ENCODE peak calls at places on chromosomes 5 and 9, in five cellular contexts. O is HCT116, G is AG10803, Y is cardiac fibroblast, B is right lobe of liver. A is an unnamed sample.

GRCh38 chr9:83656952-83657351 is 34.0 kb downstream of the IDNK start:
- DNase-seq in O (no peak), G (no peak), Y (no peak), B (no peak), A (no peak)

GRCh38 chr5:143495124-143495523 is 91.6 kb upstream of the NR3C1 start:
- DNase-seq in O (no peak), G (peak; percentile 60), Y (peak; percentile 60), B (no peak), A (peak; percentile 66)

GRCh38 chr5:161064800-161065199 is 212.8 kb upstream of the ATP10B start:
- DNase-seq in O (no peak), G (no peak), Y (no peak), B (no peak), A (no peak)

GRCh38 chr5:171437286-171437821 is 17.9 kb downstream of the FGF18 start:
- DNase-seq in O (no peak), G (no peak), Y (no peak), B (no peak), A (no peak)

GRCh38 chr9:34928921-34929320 is 29.2 kb upstream of the PHF24 start:
- DNase-seq in O (no peak), G (no peak), Y (no peak), B (no peak), A (no peak)

GRCh38 chr9:80866576-80867227 is 822.6 kb downstream of the TLE1 start:
- DNase-seq in O (no peak), G (no peak), Y (no peak), B (no peak), A (peak; percentile 21)

GRCh38 chr5:84870369-84870768 is 485.7 kb upstream of the EDIL3 start:
- DNase-seq in O (no peak), G (no peak), Y (no peak), B (no peak), A (no peak)

GRCh38 chr9:12785251-12785880 is 10.5 kb downstream of the LURAP1L start:
- DNase-seq in O (peak; percentile 60), G (no peak), Y (peak; percentile 28), B (no peak), A (no peak)

GRCh38 chr5:32942225-32942989 is 231.3 kb downstream of the NPR3 start:
- DNase-seq in O (peak; percentile 55), G (no peak), Y (peak; percentile 15), B (no peak), A (peak; percentile 37)

GRCh38 chr5:77311217-77311571 is 100.7 kb downstream of the PDE8B start:
- DNase-seq in O (no peak), G (no peak), Y (no peak), B (no peak), A (no peak)

GRCh38 chr5:179860301-179860700 is 1.7 kb upstream of the MRNIP start:
- DNase-seq in O (no peak), G (no peak), Y (no peak), B (no peak), A (no peak)

GRCh38 chr9:27065288-27065687 is 43.7 kb upstream of the TEK start:
- DNase-seq in O (no peak), G (no peak), Y (no peak), B (no peak), A (peak; percentile 7)

GRCh38 chr5:140244525-140245025 is 58.3 kb downstream of the PFDN1 start:
- DNase-seq in O (no peak), G (peak; percentile 91), Y (peak; percentile 95), B (peak; percentile 89), A (peak; percentile 92)

GRCh38 chr5:34986965-34987364 is 57.6 kb downstream of the DNAJC21 start:
- DNase-seq in O (no peak), G (no peak), Y (no peak), B (no peak), A (no peak)

GRCh38 chr9:127690735-127691134 is 16.1 kb upstream of the CFAP157 start:
- DNase-seq in O (no peak), G (no peak), Y (no peak), B (no peak), A (no peak)

GRCh38 chr5:133814152-133814551 is 154.3 kb downstream of the C5orf15 start:
- DNase-seq in O (no peak), G (no peak), Y (no peak), B (no peak), A (no peak)

GRCh38 chr5:177426566-177427210 is at the start of gene GRK6:
- DNase-seq in O (no peak), G (no peak), Y (no peak), B (peak; percentile 73), A (no peak)

GRCh38 chr5:8831251-8831650 is 714.6 kb downstream of the SEMA5A start:
- DNase-seq in O (no peak), G (no peak), Y (no peak), B (no peak), A (no peak)

GRCh38 chr9:131366745-131367401 is 27.0 kb upstream of the PRRC2B start:
- DNase-seq in O (no peak), G (peak; percentile 71), Y (peak; percentile 85), B (no peak), A (peak; percentile 79)

GRCh38 chr9:7146582-7146981 is 388.8 kb downstream of the KDM4C start:
- DNase-seq in O (no peak), G (no peak), Y (no peak), B (no peak), A (no peak)

GRCh38 chr9:124559871-124560270 is 52.7 kb upstream of the NR5A1 start:
- DNase-seq in O (no peak), G (peak; percentile 81), Y (peak; percentile 16), B (no peak), A (peak; percentile 37)

GRCh38 chr5:151028717-151029116 is 8.3 kb downstream of the GPX3 start:
- DNase-seq in O (no peak), G (no peak), Y (no peak), B (no peak), A (no peak)

GRCh38 chr9:83034587-83034986 is 28.4 kb downstream of the RASEF start:
- DNase-seq in O (no peak), G (peak; percentile 10), Y (no peak), B (no peak), A (no peak)

GRCh38 chr9:93028448-93029006 is 30.0 kb upstream of the SUSD3 start:
- DNase-seq in O (no peak), G (no peak), Y (peak; percentile 16), B (no peak), A (peak; percentile 7)

GRCh38 chr5:112418412-112419049 is 546 bp downstream of the EPB41L4A start:
- DNase-seq in O (no peak), G (no peak), Y (no peak), B (no peak), A (peak; percentile 17)

GRCh38 chr5:36878421-36879088 is 2.0 kb downstream of the NIPBL start:
- DNase-seq in O (no peak), G (peak; percentile 46), Y (peak; percentile 67), B (no peak), A (peak; percentile 64)

GRCh38 chr9:90552317-90552716 is 90.3 kb downstream of the DIRAS2 start:
- DNase-seq in O (no peak), G (no peak), Y (no peak), B (no peak), A (no peak)

GRCh38 chr9:126326228-126327015 is at the start of gene MVB12B:
- DNase-seq in O (no peak), G (peak; percentile 35), Y (peak; percentile 37), B (no peak), A (no peak)

GRCh38 chr5:39167141-39167972 is 52.0 kb downstream of the FYB1 start:
- DNase-seq in O (no peak), G (peak; percentile 33), Y (no peak), B (no peak), A (peak; percentile 6)

GRCh38 chr5:131952286-131952857 is 6.9 kb upstream of the MEIKIN start:
- DNase-seq in O (no peak), G (peak; percentile 5), Y (no peak), B (no peak), A (peak; percentile 3)

GRCh38 chr9:125949247-125949646 is 202.1 kb downstream of the PBX3 start:
- DNase-seq in O (no peak), G (peak; percentile 6), Y (peak; percentile 25), B (no peak), A (no peak)

GRCh38 chr5:136311999-136312398 is 53.3 kb downstream of the TRPC7 start:
- DNase-seq in O (no peak), G (no peak), Y (no peak), B (no peak), A (no peak)

GRCh38 chr5:155780274-155780673 is 546.7 kb upstream of the SGCD start:
- DNase-seq in O (no peak), G (no peak), Y (no peak), B (no peak), A (no peak)

GRCh38 chr5:32443145-32443540 is 1.4 kb downstream of the ZFR start:
- DNase-seq in O (no peak), G (peak; percentile 43), Y (no peak), B (no peak), A (peak; percentile 16)

GRCh38 chr5:107565791-107566536 is 104.8 kb downstream of the EFNA5 start:
- DNase-seq in O (no peak), G (no peak), Y (no peak), B (no peak), A (no peak)

DNA sequence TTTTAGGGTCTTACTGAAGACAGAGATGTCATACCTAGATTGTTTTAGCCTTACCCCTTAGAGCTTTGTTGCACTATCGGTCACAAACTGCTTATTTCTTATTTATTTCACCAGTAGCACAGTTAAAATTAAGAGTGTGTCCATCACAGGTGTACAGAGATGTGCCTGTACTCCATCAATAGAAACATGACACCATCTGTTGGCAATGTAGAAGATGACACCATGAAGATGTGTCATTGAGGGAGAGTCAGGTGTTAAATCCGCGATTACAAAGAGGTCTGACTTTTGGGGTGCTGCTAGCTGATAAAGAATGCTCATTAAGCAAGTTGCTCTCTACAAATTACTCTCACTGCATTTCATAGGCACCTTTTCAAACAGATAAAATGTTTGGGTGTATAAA is 164.4 kb downstream of the SMARCA2 start:
- DNase-seq in O (no peak), G (peak; percentile 9), Y (no peak), B (no peak), A (no peak)
- TF ChIP-seq CTCF in O (no peak), G (no peak), Y (no peak), B (no peak), A (no peak)

DNA sequence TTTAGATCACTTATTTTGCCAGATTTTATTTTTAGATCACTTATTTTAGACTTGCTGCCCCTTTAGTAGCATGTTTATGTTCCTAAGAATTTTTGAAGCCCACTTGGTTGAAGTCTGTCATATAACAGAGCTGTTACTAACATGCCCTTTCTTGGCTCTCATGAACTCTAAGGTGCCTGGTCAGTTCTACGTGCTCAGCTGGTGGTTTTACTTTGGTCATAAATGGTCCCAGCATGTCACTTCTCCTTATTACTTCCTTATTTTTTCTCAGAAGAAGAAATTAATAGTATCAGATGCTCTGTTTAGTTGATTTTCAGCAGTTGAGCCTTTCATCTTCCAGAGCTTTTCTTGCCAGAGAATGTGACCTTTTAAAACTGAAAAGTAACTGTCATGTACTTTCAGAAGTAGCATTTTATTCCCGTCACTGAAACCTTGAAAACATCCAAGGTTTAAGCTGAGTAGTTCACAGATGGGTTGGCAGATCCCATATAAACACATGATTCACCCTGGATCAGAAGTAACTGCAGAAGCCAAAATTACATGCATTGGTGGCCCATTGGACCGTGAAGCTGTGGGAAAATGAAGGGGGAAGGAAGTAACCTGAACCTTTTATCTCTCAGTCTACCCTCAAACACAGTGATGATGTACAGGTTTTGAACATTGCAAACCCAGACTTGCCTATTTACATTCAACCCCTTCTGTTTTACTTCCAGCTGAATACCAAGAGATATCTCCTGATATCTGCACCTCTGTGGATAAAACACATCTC is 50.5 kb downstream of the HACD4 start:
- DNase-seq in O (no peak), G (peak; percentile 86), Y (peak; percentile 63), B (no peak), A (peak; percentile 52)
- H3K4me3 ChIP-seq in O (no peak overlapping the region), G (no peak overlapping the region), Y (no peak overlapping the region), B (no peak overlapping the region), A (no peak overlapping the region)

GRCh38 chr5:50967388-50968039 is 301.1 kb downstream of the PARP8 start:
- DNase-seq in O (no peak), G (no peak), Y (no peak), B (no peak), A (no peak)
- TF ChIP-seq CTCF in O (no peak), G (no peak), Y (no peak), B (no peak), A (no peak)

GRCh38 chr5:1227669-1228068 is 2.5 kb downstream of the SLC6A18 start:
- DNase-seq in O (no peak), G (peak; percentile 9), Y (no peak), B (no peak), A (no peak)
- H3K4me3 ChIP-seq in O (no peak overlapping the region), G (no peak overlapping the region), Y (no peak overlapping the region), B (no peak overlapping the region), A (no peak overlapping the region)

A was measured in fibroblast of pulmonary artery.